ENCODE peak calls at places on chromosomes 1 and 21, in seven cellular contexts. B, Q, L, N, E, A and U are unnamed samples.

GRCh38 chr1:37476087-37476452 is 1.7 kb downstream of the ZC3H12A start:
- DNase-seq in B (no peak), Q (no peak), L (no peak), N (no peak), E (no peak), A (no peak), U (peak; percentile 72)

GRCh38 chr1:89948726-89949345 is 46.1 kb upstream of the ZNF326 start:
- DNase-seq in B (no peak), Q (no peak), L (no peak), N (no peak), E (no peak), A (no peak), U (no peak)

GRCh38 chr1:235808226-235808625 is 58.5 kb downstream of the LYST start:
- DNase-seq in B (no peak), Q (no peak), L (no peak), N (no peak), E (no peak), A (no peak), U (no peak)

GRCh38 chr1:111030590-111030989 is 66.9 kb upstream of the LRIF1 start:
- DNase-seq in B (peak; percentile 46), Q (peak; percentile 7), L (no peak), N (no peak), E (peak; percentile 8), A (no peak), U (peak; percentile 18)

GRCh38 chr1:32337855-32338636 is 2.0 kb upstream of the MARCKSL1 start:
- DNase-seq in B (no peak), Q (no peak), L (peak; percentile 91), N (no peak), E (no peak), A (no peak), U (no peak)

GRCh38 chr1:230851291-230851691 is 17.0 kb downstream of the C1orf198 start:
- DNase-seq in B (no peak), Q (no peak), L (no peak), N (no peak), E (no peak), A (no peak), U (no peak)

GRCh38 chr1:17970757-17971156 is 136.8 kb upstream of the IGSF21 start:
- DNase-seq in B (no peak), Q (no peak), L (no peak), N (no peak), E (no peak), A (peak; percentile 19), U (no peak)

GRCh38 chr21:15240846-15241245 is 176.0 kb upstream of the NRIP1 start:
- DNase-seq in B (no peak), Q (no peak), L (no peak), N (no peak), E (no peak), A (no peak), U (no peak)

GRCh38 chr1:239126881-239127280 is 259.5 kb upstream of the CHRM3 start:
- DNase-seq in B (no peak), Q (no peak), L (no peak), N (no peak), E (no peak), A (no peak), U (no peak)

GRCh38 chr1:11026903-11027302 is 14.4 kb downstream of the TARDBP start:
- DNase-seq in B (no peak), Q (no peak), L (no peak), N (no peak), E (no peak), A (no peak), U (no peak)

GRCh38 chr1:173249349-173249748 is 42.2 kb upstream of the TNFSF4 start:
- DNase-seq in B (peak; percentile 5), Q (no peak), L (no peak), N (no peak), E (no peak), A (no peak), U (no peak)

GRCh38 chr1:147757015-147757990 is 3.1 kb downstream of the GJA5 start:
- DNase-seq in B (no peak), Q (peak; percentile 51), L (no peak), N (no peak), E (no peak), A (no peak), U (peak; percentile 49)

GRCh38 chr21:42062543-42063022 is 8.5 kb upstream of the UMODL1 start:
- DNase-seq in B (no peak), Q (no peak), L (peak; percentile 97), N (no peak), E (no peak), A (peak; percentile 70), U (peak; percentile 91)
- TF ChIP-seq POLR2A in B (no peak), Q (no peak), L (peak; percentile 81), N (no peak), E (no peak), A (peak; percentile 78), U (no peak)

GRCh38 chr21:29073222-29074006 is at the start of gene CCT8:
- DNase-seq in B (peak; percentile 97), Q (peak; percentile 99), L (peak; percentile 100), N (peak; percentile 99), E (peak; percentile 93), A (peak; percentile 62), U (peak; percentile 99)
- TF ChIP-seq POLR2A in B (peak; percentile 81), Q (peak; percentile 65), L (peak; percentile 87), N (peak; percentile 77), E (peak; percentile 94), A (peak; percentile 98), U (peak; percentile 31)

GRCh38 chr1:12184008-12184681 is 17.4 kb downstream of the TNFRSF1B start:
- DNase-seq in B (peak; percentile 67), Q (peak; percentile 21), L (peak; percentile 93), N (peak; percentile 96), E (no peak), A (no peak), U (peak; percentile 95)
- TF ChIP-seq POLR2A in B (peak; percentile 32), Q (no peak), L (peak; percentile 46), N (peak; percentile 8), E (no peak), A (no peak), U (no peak)

DNA sequence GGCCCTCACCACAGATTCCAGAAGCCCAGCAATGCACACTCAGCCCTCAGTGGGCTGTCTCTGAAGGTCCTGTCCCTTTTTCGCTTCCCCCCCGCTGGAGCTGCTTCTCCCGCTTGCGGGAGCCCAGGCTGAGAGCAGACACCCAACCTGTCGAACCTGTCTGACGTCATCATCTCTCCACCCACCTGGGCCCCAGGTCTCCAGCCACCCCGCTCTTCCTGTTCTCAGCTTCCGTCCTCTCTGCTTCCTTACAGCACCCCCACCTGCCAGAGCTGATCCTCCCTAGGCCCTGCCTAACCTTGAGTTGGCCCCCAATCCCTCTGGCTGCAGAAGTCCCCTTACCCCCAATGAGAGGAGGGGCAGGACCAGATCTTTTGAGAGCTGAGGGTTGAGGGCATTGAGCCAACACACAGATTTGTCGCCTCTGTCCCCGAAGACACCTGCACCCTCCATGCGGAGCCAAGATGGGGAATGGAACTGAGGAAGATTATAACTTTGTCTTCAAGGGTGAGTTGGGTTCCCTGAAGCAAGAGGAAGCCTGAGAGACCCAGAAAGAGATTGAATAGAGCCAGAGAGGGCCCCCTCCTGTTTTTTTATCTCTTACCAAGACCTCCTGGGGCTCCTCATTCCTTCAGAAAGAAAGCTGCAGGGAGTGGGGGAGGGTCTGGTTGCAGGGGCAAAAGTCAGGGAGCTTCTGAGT is at the start of gene RAB25:
- DNase-seq in B (no peak), Q (peak; percentile 92), L (no peak), N (no peak), E (no peak), A (no peak), U (peak; percentile 90)
- TF ChIP-seq POLR2A in B (no peak), Q (peak; percentile 86), L (no peak), N (no peak), E (no peak), A (no peak), U (no peak)

DNA sequence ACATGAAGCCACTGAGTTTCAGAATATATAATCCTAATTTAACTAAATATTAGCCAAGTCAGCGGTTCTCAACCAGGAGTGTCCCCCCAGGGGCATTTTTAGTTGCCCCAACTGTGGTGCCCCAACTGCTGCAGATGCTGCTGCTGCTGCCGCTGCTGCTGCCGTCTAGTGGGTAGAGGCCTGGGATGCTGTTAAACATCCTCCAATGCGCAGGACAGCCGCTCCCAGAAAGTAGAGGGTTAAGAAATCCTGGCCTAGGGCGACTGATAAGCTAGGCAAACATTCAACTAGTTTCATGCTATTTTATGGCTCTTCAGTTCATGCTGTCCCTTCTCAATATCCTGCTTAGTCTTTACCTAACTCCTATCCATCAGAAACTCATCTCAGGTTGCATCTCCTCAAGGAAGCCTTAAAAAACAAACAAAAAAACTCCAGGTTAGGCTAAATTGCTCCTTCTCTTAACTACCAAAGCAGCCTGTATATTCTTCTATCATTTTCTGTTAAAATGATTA is 9.9 kb upstream of the DCAF6 start:
- DNase-seq in B (no peak), Q (no peak), L (no peak), N (no peak), E (no peak), A (no peak), U (no peak)
- TF ChIP-seq POLR2A in B (no peak), Q (no peak), L (no peak), N (no peak), E (no peak), A (no peak), U (no peak)

GRCh38 chr1:2189459-2190425 is 4.8 kb downstream of the FAAP20 start:
- DNase-seq in B (peak; percentile 92), Q (peak; percentile 97), L (peak; percentile 98), N (peak; percentile 99), E (peak; percentile 83), A (peak; percentile 96), U (peak; percentile 92)
- TF ChIP-seq POLR2A in B (peak; percentile 84), Q (peak; percentile 95), L (no peak), N (peak; percentile 87), E (peak; percentile 52), A (no peak), U (no peak)